ENCODE peak calls at places on chromosome 12, in five cellular contexts. J is GM12878, Y is HCT116, X is HepG2, P is K562. V is an unnamed sample.

GRCh38 chr12:54051916-54052744 is 1.5 kb upstream of the HOXC4 start:
- DNase-seq in Y (no peak), P (no peak), X (no peak), J (no peak), V (peak)

GRCh38 chr12:47413806-47414205 is 292.0 kb downstream of the RPAP3 start:
- DNase-seq in X (no peak), Y (no peak), J (no peak), P (no peak), V (no peak)

GRCh38 chr12:84874125-84874824 is 38.3 kb downstream of the SLC6A15 start:
- DNase-seq in X (peak), J (no peak), P (peak), Y (peak), V (peak)

GRCh38 chr12:102169922-102170698 is 27.5 kb downstream of the PMCH start:
- DNase-seq in P (peak), X (peak), J (no peak), Y (peak), V (peak)

GRCh38 chr12:1662761-1663439 is 28.0 kb upstream of the ADIPOR2 start:
- DNase-seq in J (no peak), Y (peak), X (no peak), P (peak), V (peak)

GRCh38 chr12:3236345-3237153 is 159.4 kb downstream of the TSPAN9 start:
- DNase-seq in J (no peak), X (peak), P (peak), Y (peak), V (peak)

GRCh38 chr12:109308534-109309440 is at the start of gene FOXN4:
- DNase-seq in Y (no peak), X (no peak), J (no peak), P (no peak), V (peak)

GRCh38 chr12:50566066-50566465 is 61.3 kb downstream of the DIP2B start:
- DNase-seq in X (no peak), P (no peak), Y (no peak), J (no peak), V (no peak)

GRCh38 chr12:116962783-116963356 is 52.1 kb downstream of the FBXW8 start:
- DNase-seq in J (no peak), X (no peak), P (no peak), Y (no peak), V (no peak)

GRCh38 chr12:76927170-76927784 is 48.5 kb upstream of the CSRP2 start:
- DNase-seq in X (peak), J (no peak), P (peak), Y (peak), V (peak)

GRCh38 chr12:45336762-45337596 is 121.1 kb downstream of the ANO6 start:
- DNase-seq in Y (no peak), J (no peak), X (no peak), P (peak), V (no peak)

GRCh38 chr12:39239484-39240143 is 203.3 kb downstream of the KIF21A start:
- DNase-seq in X (no peak), Y (no peak), J (no peak), P (no peak), V (no peak)

GRCh38 chr12:97556201-97556824 is 93.7 kb downstream of the RMST start:
- DNase-seq in X (peak), Y (no peak), P (no peak), J (no peak), V (peak)

GRCh38 chr12:83573676-83574075 is 887.0 kb downstream of the TMTC2 start:
- DNase-seq in P (peak), J (no peak), Y (peak), X (no peak), V (no peak)

GRCh38 chr12:49225551-49226166 is 36.8 kb upstream of the TUBA1A start:
- DNase-seq in X (no peak), P (peak), J (no peak), Y (no peak), V (no peak)

GRCh38 chr12:130799051-130799450 is 40.0 kb downstream of the STX2 start:
- DNase-seq in Y (no peak), P (no peak), X (no peak), J (no peak), V (no peak)

GRCh38 chr12:2335109-2335508 is 282.3 kb downstream of the CACNA1C start:
- DNase-seq in X (no peak), P (no peak), J (no peak), Y (no peak), V (no peak)

GRCh38 chr12:7907009-7907408 is 29.0 kb downstream of the SLC2A3 start:
- DNase-seq in Y (peak), X (peak), P (peak), J (no peak), V (peak)

GRCh38 chr12:75738486-75738885 is 227.1 kb upstream of the KRR1 start:
- DNase-seq in X (no peak), P (no peak), J (peak), Y (no peak), V (no peak)

GRCh38 chr12:121214171-121214777 is 4.3 kb downstream of the P2RX4 start:
- DNase-seq in Y (no peak), P (no peak), X (no peak), J (no peak), V (no peak)

GRCh38 chr12:94725375-94726168 is 75.2 kb upstream of the TMCC3 start:
- DNase-seq in Y (peak), J (no peak), X (peak), P (peak), V (no peak)

GRCh38 chr12:100372846-100373245 is 16.0 kb downstream of the SLC17A8 start:
- DNase-seq in J (no peak), P (no peak), Y (no peak), X (no peak), V (no peak)

GRCh38 chr12:106317406-106318082 is 15.0 kb downstream of the TCP11L2 start:
- DNase-seq in P (no peak), Y (no peak), J (no peak), X (no peak), V (no peak)

GRCh38 chr12:97148941-97149559 is 242.0 kb downstream of the NEDD1 start:
- DNase-seq in Y (peak), P (peak), X (peak), J (no peak), V (peak)

GRCh38 chr12:1201886-1202285 is 210.9 kb downstream of the ERC1 start:
- DNase-seq in X (no peak), J (no peak), P (no peak), Y (no peak), V (no peak)

GRCh38 chr12:105954891-105955607 is 183.7 kb downstream of the NUAK1 start:
- DNase-seq in P (peak), J (no peak), Y (no peak), X (no peak), V (no peak)

GRCh38 chr12:26158078-26158764 is 33.4 kb upstream of the BHLHE41 start:
- DNase-seq in P (no peak), Y (no peak), J (no peak), X (no peak), V (no peak)

GRCh38 chr12:62986844-62987243 is 51.9 kb upstream of the PPM1H start:
- DNase-seq in J (no peak), P (no peak), Y (no peak), X (no peak), V (no peak)

GRCh38 chr12:2893007-2893406 is 2.3 kb downstream of the TULP3 start:
- DNase-seq in J (no peak), P (peak), X (peak), Y (no peak), V (no peak)

GRCh38 chr12:80936353-80936641 is 1.4 kb downstream of the LIN7A start:
- DNase-seq in P (no peak), J (no peak), Y (no peak), X (no peak), V (no peak)

GRCh38 chr12:50325890-50326391 is 42.6 kb upstream of the LIMA1 start:
- DNase-seq in J (no peak), P (no peak), X (peak), Y (no peak), V (no peak)

GRCh38 chr12:3898751-3899150 is 25.6 kb upstream of the PARP11 start:
- DNase-seq in X (no peak), J (no peak), P (no peak), Y (no peak), V (no peak)

GRCh38 chr12:21998295-21998694 is 47.7 kb upstream of the CMAS start:
- DNase-seq in Y (no peak), J (no peak), P (no peak), X (no peak), V (no peak)

GRCh38 chr12:101924647-101925046 is 47.3 kb downstream of the DRAM1 start:
- DNase-seq in J (no peak), X (no peak), Y (no peak), P (peak), V (peak)

GRCh38 chr12:29152223-29152868 is 3.3 kb downstream of the FAR2 start:
- DNase-seq in X (no peak), J (no peak), Y (no peak), P (peak), V (no peak)
- TF ChIP-seq ZBTB33 in X (no peak), J (no peak), Y (no peak), P (no peak), V (no peak)

GRCh38 chr12:124000111-124000510 is 27.1 kb downstream of the ZNF664 start:
- DNase-seq in J (no peak), Y (no peak), X (no peak), P (no peak), V (no peak)
- TF ChIP-seq ZBTB33 in J (no peak), Y (no peak), X (no peak), P (no peak), V (no peak)

GRCh38 chr12:125286005-125286727 is 220.9 kb downstream of the AACS start:
- DNase-seq in J (no peak), Y (no peak), X (no peak), P (no peak), V (no peak)
- TF ChIP-seq ZBTB33 in J (no peak), Y (no peak), X (no peak), P (no peak), V (no peak)

DNA sequence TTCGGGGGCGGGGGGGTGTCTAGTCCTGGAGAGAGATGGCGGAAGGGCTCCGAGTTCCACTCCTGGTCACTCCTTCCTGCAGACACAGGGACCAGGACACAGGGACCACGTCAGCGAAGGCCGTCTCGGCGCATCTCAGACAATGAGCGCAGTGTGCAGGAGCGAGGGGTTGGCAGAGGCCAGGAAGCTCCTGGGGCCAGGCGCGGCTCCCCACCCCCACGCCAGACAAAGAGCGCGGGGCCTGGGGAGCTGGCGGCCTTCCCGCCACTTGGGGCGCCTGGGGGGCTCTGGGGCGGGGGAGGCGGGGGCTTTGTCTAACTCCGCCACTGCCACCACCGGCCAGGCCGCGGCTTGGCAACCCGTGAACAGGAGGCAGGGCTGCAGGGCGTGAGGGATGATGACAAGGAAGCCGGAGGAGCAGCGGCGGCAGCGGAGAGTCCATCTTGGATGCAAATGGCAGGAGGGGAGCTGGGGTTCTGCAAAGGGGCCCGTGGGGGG is 2.2 kb downstream of the CDK2AP1 start:
- DNase-seq in X (peak), J (no peak), Y (no peak), P (no peak), V (peak)
- TF ChIP-seq ZBTB33 in X (peak), J (no peak), Y (no peak), P (peak), V (no peak)

GRCh38 chr12:68367903-68368302 is 35.7 kb upstream of the MDM1 start:
- DNase-seq in P (no peak), X (no peak), Y (no peak), J (no peak), V (no peak)
- TF ChIP-seq ZBTB33 in P (no peak), X (no peak), Y (no peak), J (no peak), V (no peak)

GRCh38 chr12:12405882-12406281 is 49.0 kb downstream of the BORCS5 start:
- DNase-seq in X (peak), J (no peak), P (no peak), Y (no peak), V (no peak)
- TF ChIP-seq ZBTB33 in X (no peak), J (no peak), P (no peak), Y (no peak), V (no peak)

DNA sequence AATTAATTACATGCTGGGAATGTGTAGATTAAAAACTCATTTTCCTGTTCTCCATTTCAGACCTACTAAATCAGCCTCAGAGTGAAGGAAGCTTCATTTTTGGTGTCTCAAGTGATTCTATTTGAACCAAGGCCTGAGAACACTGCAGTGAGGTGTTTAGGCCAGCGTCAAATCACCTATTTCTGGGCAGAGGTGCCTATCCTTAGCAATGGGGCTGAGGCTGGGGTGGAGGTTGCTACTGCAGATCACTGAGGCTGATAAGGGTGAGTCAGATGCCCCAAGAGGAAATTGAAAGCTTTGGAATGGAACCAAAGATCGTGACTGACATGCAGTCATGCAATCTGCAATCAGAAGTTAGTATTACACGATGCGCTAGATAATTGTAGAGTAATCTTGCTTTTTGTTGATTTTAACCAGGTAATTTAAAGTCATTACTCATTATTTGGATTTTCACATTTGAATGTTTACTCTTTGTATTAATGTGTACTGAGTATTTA is 4.4 kb downstream of the TXNRD1 start:
- DNase-seq in J (no peak), P (peak), X (peak), Y (peak), V (peak)
- TF ChIP-seq ZBTB33 in J (no peak), P (no peak), X (no peak), Y (peak), V (peak)

GRCh38 chr12:31589582-31589895 is 1.4 kb downstream of the DENND5B start:
- DNase-seq in X (no peak), J (no peak), Y (no peak), P (peak), V (no peak)
- TF ChIP-seq ZBTB33 in X (no peak), J (no peak), Y (no peak), P (no peak), V (no peak)

V was measured in SK-N-SH.